ENCODE peak calls at places on chromosome 17, in five cellular contexts. One of them, this sample, is unnamed.

GRCh38 chr17:28416703-28417311 is 10.8 kb upstream of the SLC46A1 start:
- DNase-seq in C1 segment of cervical spinal cord: peak; percentile 24
- DNase-seq in putamen: peak; percentile 55
- DNase-seq in Ammon's horn: peak; percentile 58
- DNase-seq in fibroblast of lung: peak; percentile 53
- DNase-seq in this sample: peak; percentile 73

GRCh38 chr17:77296769-77297409 is 156.1 kb downstream of the SEC14L1 start:
- DNase-seq in C1 segment of cervical spinal cord: no peak
- DNase-seq in putamen: no peak
- DNase-seq in Ammon's horn: no peak
- DNase-seq in fibroblast of lung: no peak
- DNase-seq in this sample: no peak

GRCh38 chr17:39618252-39618913 is 8.4 kb upstream of the PPP1R1B start:
- DNase-seq in C1 segment of cervical spinal cord: no peak
- DNase-seq in putamen: no peak
- DNase-seq in Ammon's horn: no peak
- DNase-seq in fibroblast of lung: no peak
- DNase-seq in this sample: no peak

GRCh38 chr17:82320956-82321927 is 3.8 kb upstream of the CD7 start:
- DNase-seq in C1 segment of cervical spinal cord: peak; percentile 17
- DNase-seq in putamen: no peak
- DNase-seq in Ammon's horn: no peak
- DNase-seq in fibroblast of lung: no peak
- DNase-seq in this sample: peak; percentile 85

GRCh38 chr17:75111777-75112176 is 2.0 kb downstream of the ARMC7 start:
- DNase-seq in C1 segment of cervical spinal cord: no peak
- DNase-seq in putamen: no peak
- DNase-seq in Ammon's horn: no peak
- DNase-seq in fibroblast of lung: no peak
- DNase-seq in this sample: no peak

GRCh38 chr17:5249615-5250014 is 15.0 kb upstream of the SCIMP start:
- DNase-seq in C1 segment of cervical spinal cord: peak; percentile 38
- DNase-seq in putamen: peak; percentile 74
- DNase-seq in Ammon's horn: peak; percentile 88
- DNase-seq in fibroblast of lung: peak; percentile 78
- DNase-seq in this sample: no peak

GRCh38 chr17:44005527-44005864 is 1.1 kb downstream of the NAGS start:
- DNase-seq in C1 segment of cervical spinal cord: no peak
- DNase-seq in putamen: no peak
- DNase-seq in Ammon's horn: no peak
- DNase-seq in fibroblast of lung: no peak
- DNase-seq in this sample: peak; percentile 58

GRCh38 chr17:13541032-13541480 is 60.7 kb downstream of the HS3ST3A1 start:
- DNase-seq in C1 segment of cervical spinal cord: no peak
- DNase-seq in putamen: no peak
- DNase-seq in Ammon's horn: no peak
- DNase-seq in fibroblast of lung: peak; percentile 98
- DNase-seq in this sample: no peak

GRCh38 chr17:50691550-50692447 is 15.9 kb downstream of the ANKRD40 start:
- DNase-seq in C1 segment of cervical spinal cord: no peak
- DNase-seq in putamen: no peak
- DNase-seq in Ammon's horn: no peak
- DNase-seq in fibroblast of lung: peak; percentile 50
- DNase-seq in this sample: no peak

GRCh38 chr17:27630607-27631408 is at the start of gene LGALS9:
- DNase-seq in C1 segment of cervical spinal cord: peak; percentile 27
- DNase-seq in putamen: peak; percentile 31
- DNase-seq in Ammon's horn: peak; percentile 51
- DNase-seq in fibroblast of lung: peak; percentile 56
- DNase-seq in this sample: no peak

GRCh38 chr17:27216836-27217235 is 77.1 kb upstream of the WSB1 start:
- DNase-seq in C1 segment of cervical spinal cord: no peak
- DNase-seq in putamen: no peak
- DNase-seq in Ammon's horn: no peak
- DNase-seq in fibroblast of lung: no peak
- DNase-seq in this sample: no peak

GRCh38 chr17:5883775-5884665 is 186.2 kb upstream of the WSCD1 start:
- DNase-seq in C1 segment of cervical spinal cord: no peak
- DNase-seq in putamen: no peak
- DNase-seq in Ammon's horn: no peak
- DNase-seq in fibroblast of lung: no peak
- DNase-seq in this sample: no peak

GRCh38 chr17:77404812-77405581 is 264.2 kb downstream of the SEC14L1 start:
- DNase-seq in C1 segment of cervical spinal cord: no peak
- DNase-seq in putamen: no peak
- DNase-seq in Ammon's horn: no peak
- DNase-seq in fibroblast of lung: peak; percentile 84
- DNase-seq in this sample: peak; percentile 56

GRCh38 chr17:38456031-38456815 is 28.0 kb downstream of the ARHGAP23 start:
- DNase-seq in C1 segment of cervical spinal cord: peak; percentile 18
- DNase-seq in putamen: no peak
- DNase-seq in Ammon's horn: no peak
- DNase-seq in fibroblast of lung: no peak
- DNase-seq in this sample: no peak

GRCh38 chr17:7835818-7836595 is 2.0 kb downstream of the KDM6B start:
- DNase-seq in C1 segment of cervical spinal cord: peak; percentile 79
- DNase-seq in putamen: peak; percentile 83
- DNase-seq in Ammon's horn: peak; percentile 76
- DNase-seq in fibroblast of lung: peak; percentile 64
- DNase-seq in this sample: no peak

GRCh38 chr17:42153919-42154491 is 784 bp downstream of the RAB5C start:
- DNase-seq in C1 segment of cervical spinal cord: no peak
- DNase-seq in putamen: no peak
- DNase-seq in Ammon's horn: no peak
- DNase-seq in fibroblast of lung: peak; percentile 43
- DNase-seq in this sample: no peak